ENCODE peak calls at places on chromosome 9, in seven cellular contexts. B, W, E, J, D, G and U are unnamed samples.

GRCh38 chr9:70293214-70293613 is 34.4 kb downstream of the SMC5 start:
- DNase-seq in B (no peak), W (no peak), E (no peak), J (no peak), D (no peak), G (no peak), U (no peak)

GRCh38 chr9:120916573-120916972 is 10.0 kb downstream of the TRAF1 start:
- DNase-seq in B (no peak), W (no peak), E (no peak), J (no peak), D (no peak), G (no peak), U (no peak)

GRCh38 chr9:18906656-18907395 is 126.2 kb downstream of the SAXO1 start:
- DNase-seq in B (peak; percentile 39), W (no peak), E (no peak), J (no peak), D (peak; percentile 76), G (no peak), U (no peak)

GRCh38 chr9:15306068-15306756 is 804 bp downstream of the TTC39B start:
- DNase-seq in B (peak; percentile 82), W (peak; percentile 67), E (peak; percentile 39), J (peak; percentile 28), D (peak; percentile 13), G (peak; percentile 39), U (peak; percentile 43)

GRCh38 chr9:32866292-32866691 is 83.0 kb downstream of the TMEM215 start:
- DNase-seq in B (no peak), W (no peak), E (no peak), J (no peak), D (peak; percentile 19), G (no peak), U (no peak)

GRCh38 chr9:118268046-118268445 is 563.8 kb downstream of the TLR4 start:
- DNase-seq in B (no peak), W (no peak), E (no peak), J (no peak), D (no peak), G (no peak), U (no peak)

GRCh38 chr9:84238652-84239051 is 101.9 kb downstream of the SLC28A3 start:
- DNase-seq in B (peak; percentile 42), W (no peak), E (no peak), J (no peak), D (peak; percentile 36), G (no peak), U (no peak)

GRCh38 chr9:88952976-88953375 is 38.3 kb upstream of the S1PR3 start:
- DNase-seq in B (no peak), W (peak; percentile 39), E (no peak), J (no peak), D (no peak), G (no peak), U (no peak)

GRCh38 chr9:22279621-22280020 is 167.0 kb upstream of the DMRTA1 start:
- DNase-seq in B (no peak), W (no peak), E (no peak), J (no peak), D (no peak), G (no peak), U (no peak)

GRCh38 chr9:112050544-112051475 is 124.3 kb downstream of the SUSD1 start:
- DNase-seq in B (peak; percentile 82), W (no peak), E (no peak), J (no peak), D (peak; percentile 52), G (no peak), U (no peak)

GRCh38 chr9:126806336-126806735 is 1.5 kb downstream of the ZBTB43 start:
- DNase-seq in B (no peak), W (no peak), E (no peak), J (no peak), D (no peak), G (no peak), U (no peak)

GRCh38 chr9:126531591-126531990 is 82.1 kb upstream of the LMX1B start:
- DNase-seq in B (no peak), W (no peak), E (no peak), J (no peak), D (no peak), G (no peak), U (no peak)

GRCh38 chr9:36867672-36868471 is 166.2 kb downstream of the PAX5 start:
- DNase-seq in B (no peak), W (no peak), E (no peak), J (no peak), D (no peak), G (no peak), U (no peak)

GRCh38 chr9:73230257-73230656 is 78.6 kb downstream of the ANXA1 start:
- DNase-seq in B (no peak), W (no peak), E (no peak), J (no peak), D (peak; percentile 45), G (no peak), U (no peak)

GRCh38 chr9:134648701-134649525 is 7.3 kb downstream of the COL5A1 start:
- DNase-seq in B (no peak), W (no peak), E (no peak), J (no peak), D (peak; percentile 67), G (no peak), U (no peak)

GRCh38 chr9:130239741-130240241 is 25.8 kb upstream of the HMCN2 start:
- DNase-seq in B (no peak), W (no peak), E (no peak), J (no peak), D (no peak), G (no peak), U (no peak)

GRCh38 chr9:128497824-128498610 is 6.5 kb upstream of the GLE1 start:
- DNase-seq in B (no peak), W (no peak), E (no peak), J (no peak), D (no peak), G (no peak), U (no peak)

GRCh38 chr9:80841888-80842287 is 847.5 kb downstream of the TLE1 start:
- DNase-seq in B (no peak), W (no peak), E (no peak), J (no peak), D (no peak), G (no peak), U (no peak)

GRCh38 chr9:123685489-123686083 is 244.3 kb downstream of the DENND1A start:
- DNase-seq in B (no peak), W (no peak), E (no peak), J (no peak), D (no peak), G (no peak), U (no peak)

GRCh38 chr9:120885459-120885858 is 8.5 kb upstream of the PHF19 start:
- DNase-seq in B (no peak), W (no peak), E (no peak), J (no peak), D (no peak), G (no peak), U (no peak)

GRCh38 chr9:7615344-7615743 is 184.2 kb downstream of the DMAC1 start:
- DNase-seq in B (peak; percentile 17), W (no peak), E (no peak), J (no peak), D (peak; percentile 31), G (no peak), U (no peak)

GRCh38 chr9:96121162-96121561 is 180.8 kb downstream of the HSD17B3 start:
- DNase-seq in B (no peak), W (no peak), E (no peak), J (no peak), D (no peak), G (no peak), U (no peak)

GRCh38 chr9:121283072-121283398 is 15.1 kb downstream of the GSN start:
- DNase-seq in B (no peak), W (no peak), E (no peak), J (no peak), D (no peak), G (no peak), U (no peak)

GRCh38 chr9:101375546-101375945 is 9.3 kb downstream of the BAAT start:
- DNase-seq in B (no peak), W (no peak), E (no peak), J (no peak), D (no peak), G (no peak), U (no peak)

GRCh38 chr9:19768798-19769197 is 20.0 kb downstream of the SLC24A2 start:
- DNase-seq in B (peak; percentile 77), W (no peak), E (no peak), J (no peak), D (no peak), G (no peak), U (no peak)

GRCh38 chr9:5879419-5880181 is 11.1 kb upstream of the MLANA start:
- DNase-seq in B (peak; percentile 95), W (no peak), E (no peak), J (no peak), D (peak; percentile 87), G (no peak), U (no peak)

GRCh38 chr9:98897745-98898144 is 46.0 kb upstream of the COL15A1 start:
- DNase-seq in B (peak; percentile 11), W (no peak), E (no peak), J (no peak), D (no peak), G (no peak), U (no peak)

GRCh38 chr9:97703437-97704326 is 6.5 kb upstream of the XPA start:
- DNase-seq in B (peak; percentile 95), W (no peak), E (no peak), J (no peak), D (peak; percentile 93), G (no peak), U (no peak)

GRCh38 chr9:127423591-127423933 is 620 bp upstream of the ZNF79 start:
- DNase-seq in B (no peak), W (no peak), E (no peak), J (no peak), D (no peak), G (no peak), U (no peak)

GRCh38 chr9:123851851-123852250 is 78.1 kb downstream of the DENND1A start:
- DNase-seq in B (no peak), W (no peak), E (no peak), J (no peak), D (no peak), G (no peak), U (no peak)

GRCh38 chr9:110048976-110049698 is 158.8 kb downstream of the C9orf152 start:
- DNase-seq in B (peak; percentile 43), W (peak; percentile 65), E (no peak), J (no peak), D (no peak), G (no peak), U (no peak)

GRCh38 chr9:13588151-13589043 is 308.9 kb upstream of the MPDZ start:
- DNase-seq in B (no peak), W (no peak), E (no peak), J (no peak), D (peak; percentile 39), G (no peak), U (no peak)